ENCODE peak calls at places on chromosome 1, in seven cellular contexts. P, S, I, W, F, D and E are unnamed samples.

GRCh38 chr1:27102707-27103468 is 52.0 kb downstream of the SLC9A1 start:
- DNase-seq in P (no peak), S (peak), I (peak), W (peak), F (peak), D (peak), E (peak)

GRCh38 chr1:183043872-183044859 is 20.9 kb downstream of the LAMC1 start:
- DNase-seq in P (no peak), S (no peak), I (no peak), W (no peak), F (peak), D (no peak), E (no peak)

GRCh38 chr1:155124503-155125463 is 2.9 kb upstream of the EFNA1 start:
- DNase-seq in P (peak), S (no peak), I (no peak), W (peak), F (no peak), D (peak), E (no peak)

GRCh38 chr1:154320882-154321608 is at the start of gene AQP10:
- DNase-seq in P (no peak), S (no peak), I (no peak), W (peak), F (no peak), D (no peak), E (no peak)

GRCh38 chr1:97337250-97338030 is 583.4 kb downstream of the DPYD start:
- DNase-seq in P (no peak), S (no peak), I (no peak), W (no peak), F (no peak), D (no peak), E (no peak)

GRCh38 chr1:247487057-247487456 is 29.2 kb upstream of the OR2B11 start:
- DNase-seq in P (no peak), S (peak), I (no peak), W (peak), F (peak), D (peak), E (no peak)

GRCh38 chr1:59332983-59333382 is 36.1 kb downstream of the FGGY start:
- DNase-seq in P (peak), S (no peak), I (no peak), W (peak), F (peak), D (no peak), E (no peak)

GRCh38 chr1:231104917-231105316 is 56.9 kb upstream of the TRIM67 start:
- DNase-seq in P (no peak), S (no peak), I (no peak), W (no peak), F (no peak), D (no peak), E (no peak)

GRCh38 chr1:215568287-215568692 is 1.2 kb downstream of the KCTD3 start:
- DNase-seq in P (no peak), S (peak), I (no peak), W (peak), F (peak), D (peak), E (no peak)

GRCh38 chr1:117631361-117631760 is 25.5 kb downstream of the TENT5C start:
- DNase-seq in P (no peak), S (no peak), I (no peak), W (no peak), F (no peak), D (no peak), E (no peak)

GRCh38 chr1:11307837-11308236 is 34.8 kb downstream of the UBIAD1 start:
- DNase-seq in P (no peak), S (no peak), I (no peak), W (peak), F (peak), D (no peak), E (no peak)

GRCh38 chr1:42860339-42861013 is 14.1 kb downstream of the ZNF691 start:
- DNase-seq in P (no peak), S (no peak), I (no peak), W (no peak), F (no peak), D (no peak), E (no peak)

GRCh38 chr1:119160851-119161250 is 20.4 kb upstream of the WARS2 start:
- DNase-seq in P (no peak), S (no peak), I (no peak), W (peak), F (peak), D (no peak), E (no peak)

GRCh38 chr1:116448785-116449385 is 75.8 kb downstream of the ATP1A1 start:
- DNase-seq in P (no peak), S (no peak), I (no peak), W (peak), F (no peak), D (no peak), E (no peak)

GRCh38 chr1:56169856-56170255 is 409.5 kb downstream of the PLPP3 start:
- DNase-seq in P (no peak), S (no peak), I (no peak), W (no peak), F (no peak), D (no peak), E (no peak)

GRCh38 chr1:51488372-51489050 is 30.6 kb downstream of the EPS15 start:
- DNase-seq in P (no peak), S (no peak), I (no peak), W (peak), F (no peak), D (no peak), E (no peak)

GRCh38 chr1:54314691-54315455 is 91.3 kb downstream of the SSBP3 start:
- DNase-seq in P (no peak), S (no peak), I (no peak), W (no peak), F (no peak), D (peak), E (no peak)

GRCh38 chr1:243213045-243213787 is 41.9 kb downstream of the CEP170 start:
- DNase-seq in P (no peak), S (no peak), I (no peak), W (peak), F (peak), D (no peak), E (no peak)

GRCh38 chr1:26690576-26691031 is 5.2 kb upstream of the ARID1A start:
- DNase-seq in P (no peak), S (no peak), I (no peak), W (no peak), F (no peak), D (no peak), E (no peak)

GRCh38 chr1:109864063-109864822 is 46.4 kb upstream of the CSF1 start:
- DNase-seq in P (no peak), S (no peak), I (no peak), W (peak), F (peak), D (no peak), E (no peak)

GRCh38 chr1:57489342-57490036 is 65.6 kb upstream of the DAB1 start:
- DNase-seq in P (peak), S (no peak), I (no peak), W (peak), F (peak), D (no peak), E (no peak)

GRCh38 chr1:233337505-233337904 is 10.0 kb downstream of the MAP3K21 start:
- DNase-seq in P (no peak), S (no peak), I (no peak), W (no peak), F (no peak), D (peak), E (no peak)

GRCh38 chr1:28782011-28782410 is 30.0 kb upstream of the OPRD1 start:
- DNase-seq in P (no peak), S (no peak), I (no peak), W (no peak), F (no peak), D (no peak), E (no peak)

GRCh38 chr1:89022167-89022959 is at the start of gene GBP3:
- DNase-seq in P (peak), S (peak), I (no peak), W (peak), F (peak), D (no peak), E (no peak)

GRCh38 chr1:234976880-234977680 is 151.6 kb downstream of the TOMM20 start:
- DNase-seq in P (no peak), S (no peak), I (no peak), W (no peak), F (no peak), D (no peak), E (no peak)

GRCh38 chr1:86775395-86775794 is 71.0 kb downstream of the SH3GLB1 start:
- DNase-seq in P (no peak), S (no peak), I (no peak), W (no peak), F (no peak), D (no peak), E (no peak)

GRCh38 chr1:52907812-52908153 is 13.8 kb downstream of the ECHDC2 start:
- DNase-seq in P (no peak), S (no peak), I (no peak), W (no peak), F (no peak), D (no peak), E (no peak)

GRCh38 chr1:52906135-52906603 is 15.4 kb downstream of the ECHDC2 start:
- DNase-seq in P (no peak), S (no peak), I (no peak), W (no peak), F (no peak), D (no peak), E (no peak)

GRCh38 chr1:52905376-52905698 is 16.2 kb downstream of the ECHDC2 start:
- DNase-seq in P (no peak), S (no peak), I (no peak), W (no peak), F (no peak), D (no peak), E (no peak)

GRCh38 chr1:52907068-52907811 is 14.3 kb downstream of the ECHDC2 start:
- DNase-seq in P (no peak), S (no peak), I (no peak), W (no peak), F (no peak), D (no peak), E (no peak)

DNA sequence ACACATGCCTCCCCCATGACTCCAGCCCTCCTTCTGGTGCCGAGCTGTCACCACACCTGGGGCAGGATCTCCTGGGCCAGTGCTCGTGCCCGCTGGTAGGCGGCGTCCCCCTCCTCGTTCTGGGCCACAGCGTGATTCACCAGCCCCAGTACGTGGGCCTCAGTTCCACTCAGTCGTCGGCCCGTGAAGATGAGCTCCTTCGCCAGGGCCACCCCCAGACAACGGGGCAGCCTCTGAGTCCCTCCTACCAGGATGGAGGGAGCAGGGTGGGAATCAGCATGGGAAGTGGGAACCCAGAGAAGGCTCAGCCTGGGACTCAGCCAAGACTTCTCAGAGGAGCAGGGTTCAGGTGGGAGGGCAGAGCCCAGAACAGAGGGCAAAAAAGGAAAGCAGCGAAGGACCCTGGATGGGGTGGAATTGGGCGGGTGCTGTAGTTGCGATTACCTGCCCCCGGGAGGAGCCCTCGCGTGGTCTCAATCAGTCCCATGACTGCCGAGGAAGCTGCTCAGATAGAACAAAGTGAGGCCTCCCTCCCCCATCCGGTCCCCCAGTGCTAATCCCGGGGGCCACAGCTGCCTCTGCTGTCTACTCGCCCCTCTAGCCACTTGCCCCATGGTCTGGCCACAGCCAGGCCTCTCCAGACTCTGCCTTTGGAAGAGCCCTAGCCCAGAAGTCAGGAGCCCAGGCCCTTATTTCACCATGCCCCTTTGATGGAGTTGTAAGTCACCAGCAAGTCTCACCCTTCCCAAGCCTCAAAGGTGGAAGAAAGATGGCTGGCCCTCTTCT is 16.8 kb downstream of the ECHDC2 start:
- DNase-seq in P (no peak), S (peak), I (no peak), W (peak), F (peak), D (no peak), E (no peak)
- TF ChIP-seq CTCF in P (peak), S (peak), I (no peak), W (peak), F (peak), D (no peak), E (no peak)

GRCh38 chr1:195376190-195376589 is 1232.0 kb downstream of the KCNT2 start:
- DNase-seq in P (no peak), S (no peak), I (no peak), W (no peak), F (peak), D (no peak), E (no peak)
- TF ChIP-seq CTCF in P (no peak), S (no peak), I (no peak), W (no peak), F (peak), D (no peak), E (no peak)

GRCh38 chr1:66364578-66365391 is 169.2 kb upstream of the SGIP1 start:
- DNase-seq in P (no peak), S (no peak), I (no peak), W (no peak), F (peak), D (no peak), E (no peak)

GRCh38 chr1:66356605-66357004 is 177.3 kb upstream of the SGIP1 start:
- DNase-seq in P (no peak), S (no peak), I (no peak), W (no peak), F (no peak), D (no peak), E (no peak)

GRCh38 chr1:66357478-66358197 is 176.3 kb upstream of the SGIP1 start:
- DNase-seq in P (no peak), S (no peak), I (no peak), W (no peak), F (no peak), D (no peak), E (no peak)

GRCh38 chr1:66359815-66360214 is 174.1 kb upstream of the SGIP1 start:
- DNase-seq in P (no peak), S (no peak), I (no peak), W (no peak), F (no peak), D (no peak), E (no peak)

GRCh38 chr1:66360285-66360724 is 173.6 kb upstream of the SGIP1 start:
- DNase-seq in P (no peak), S (no peak), I (no peak), W (no peak), F (no peak), D (no peak), E (no peak)
- TF ChIP-seq CTCF in P (no peak), S (peak), I (no peak), W (peak), F (peak), D (no peak), E (no peak)

GRCh38 chr1:23553206-23553895 is 6.0 kb downstream of the ID3 start:
- DNase-seq in P (no peak), S (no peak), I (no peak), W (no peak), F (no peak), D (no peak), E (no peak)

GRCh38 chr1:23555949-23556640 is 3.2 kb downstream of the ID3 start:
- DNase-seq in P (no peak), S (no peak), I (no peak), W (peak), F (peak), D (peak), E (no peak)

GRCh38 chr1:23553896-23554480 is 5.3 kb downstream of the ID3 start:
- DNase-seq in P (no peak), S (no peak), I (no peak), W (no peak), F (no peak), D (peak), E (no peak)

GRCh38 chr1:23555225-23555801 is 4.0 kb downstream of the ID3 start:
- DNase-seq in P (no peak), S (no peak), I (no peak), W (peak), F (no peak), D (peak), E (no peak)

DNA sequence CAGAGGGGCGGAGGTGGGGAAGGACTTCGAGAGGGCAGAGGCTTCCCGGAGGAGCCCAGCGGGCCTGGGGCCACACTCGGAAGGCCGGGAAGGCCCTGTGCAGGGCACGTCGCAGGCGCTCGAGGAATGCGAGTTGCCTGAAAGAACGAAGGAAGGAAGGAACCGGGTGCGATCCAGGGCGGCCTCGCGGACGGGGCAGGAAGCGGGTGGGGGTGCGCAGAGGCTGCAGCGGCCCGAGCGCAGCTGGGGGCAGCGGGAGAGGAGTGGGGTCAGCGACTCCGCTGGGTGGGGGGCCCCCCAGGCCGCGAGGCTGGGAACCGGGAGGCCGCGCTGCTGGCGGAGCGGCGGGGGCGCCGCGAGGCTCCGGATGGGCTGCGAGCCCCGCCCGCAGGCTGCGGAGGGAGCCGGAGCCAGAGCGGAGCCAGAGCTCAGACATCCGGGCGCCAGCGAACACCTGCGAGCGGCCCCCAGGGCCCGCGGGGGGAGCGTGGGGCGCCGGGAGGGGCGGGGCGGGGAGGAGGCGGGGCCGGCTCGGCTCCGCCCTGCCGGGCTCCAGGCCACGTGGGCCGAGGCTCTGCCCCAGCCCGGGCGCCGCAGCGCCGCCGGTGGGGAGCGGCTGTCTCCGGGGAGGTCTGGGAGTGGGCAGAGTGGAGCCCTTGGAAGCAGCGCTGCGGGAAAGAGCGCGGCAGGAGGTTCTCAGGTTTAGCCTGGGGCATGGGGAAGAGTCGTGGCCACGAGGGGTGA is 4.6 kb downstream of the ID3 start:
- DNase-seq in P (no peak), S (peak), I (peak), W (peak), F (peak), D (peak), E (no peak)
- TF ChIP-seq CTCF in P (peak), S (peak), I (peak), W (no peak), F (peak), D (no peak), E (no peak)

GRCh38 chr1:188128761-188129160 is 1300.0 kb downstream of the PLA2G4A start:
- DNase-seq in P (no peak), S (peak), I (no peak), W (no peak), F (peak), D (no peak), E (no peak)
- TF ChIP-seq CTCF in P (no peak), S (peak), I (no peak), W (no peak), F (peak), D (no peak), E (no peak)

GRCh38 chr1:99682291-99682751 is 36.4 kb downstream of the PALMD start:
- DNase-seq in P (no peak), S (no peak), I (no peak), W (peak), F (peak), D (no peak), E (no peak)

GRCh38 chr1:99680258-99680657 is 34.3 kb downstream of the PALMD start:
- DNase-seq in P (no peak), S (no peak), I (no peak), W (peak), F (no peak), D (no peak), E (no peak)

GRCh38 chr1:99691175-99691574 is 45.3 kb downstream of the PALMD start:
- DNase-seq in P (no peak), S (no peak), I (no peak), W (peak), F (no peak), D (no peak), E (no peak)

GRCh38 chr1:99681583-99681982 is 35.7 kb downstream of the PALMD start:
- DNase-seq in P (no peak), S (no peak), I (no peak), W (peak), F (no peak), D (no peak), E (no peak)

DNA sequence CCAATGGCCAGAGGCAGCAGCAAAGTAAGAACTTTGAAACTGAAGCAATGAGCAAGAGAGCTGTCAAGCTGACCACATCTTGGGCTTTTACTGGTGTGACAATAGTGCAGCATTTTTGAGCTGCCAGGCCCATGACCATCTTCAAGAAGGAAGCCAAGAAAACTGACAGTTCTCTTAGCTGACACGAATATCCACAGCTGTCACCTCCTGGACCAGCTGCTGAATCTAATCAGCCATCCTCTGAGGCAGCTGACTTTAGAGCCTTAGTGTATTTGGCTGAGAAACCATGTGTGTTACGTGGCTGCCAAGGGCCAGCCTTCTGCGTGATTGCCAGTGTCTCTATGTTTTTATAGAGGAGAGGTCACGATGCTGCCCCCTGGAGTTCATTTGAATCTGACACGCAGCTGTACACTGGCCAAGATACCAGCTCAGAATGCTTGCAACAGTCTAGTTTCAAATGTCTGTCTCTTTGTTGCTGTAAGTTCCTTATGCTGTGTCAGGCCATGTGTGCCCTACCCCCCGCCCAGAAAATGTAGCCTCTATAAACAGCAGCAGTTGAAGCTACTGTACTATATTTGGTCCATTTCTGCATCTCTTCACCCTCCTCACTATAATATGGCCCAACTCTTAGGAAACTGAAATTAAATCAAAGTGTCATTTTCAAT is 39.7 kb downstream of the PALMD start:
- DNase-seq in P (peak), S (peak), I (no peak), W (peak), F (peak), D (peak), E (peak)
- TF ChIP-seq CTCF in P (peak), S (peak), I (peak), W (peak), F (peak), D (peak), E (no peak)

GRCh38 chr1:160078392-160079195 is 2.7 kb upstream of the KCNJ9 start:
- DNase-seq in P (no peak), S (peak), I (peak), W (peak), F (peak), D (peak), E (no peak)
- TF ChIP-seq CTCF in P (peak), S (peak), I (peak), W (peak), F (peak), D (peak), E (no peak)

DNA sequence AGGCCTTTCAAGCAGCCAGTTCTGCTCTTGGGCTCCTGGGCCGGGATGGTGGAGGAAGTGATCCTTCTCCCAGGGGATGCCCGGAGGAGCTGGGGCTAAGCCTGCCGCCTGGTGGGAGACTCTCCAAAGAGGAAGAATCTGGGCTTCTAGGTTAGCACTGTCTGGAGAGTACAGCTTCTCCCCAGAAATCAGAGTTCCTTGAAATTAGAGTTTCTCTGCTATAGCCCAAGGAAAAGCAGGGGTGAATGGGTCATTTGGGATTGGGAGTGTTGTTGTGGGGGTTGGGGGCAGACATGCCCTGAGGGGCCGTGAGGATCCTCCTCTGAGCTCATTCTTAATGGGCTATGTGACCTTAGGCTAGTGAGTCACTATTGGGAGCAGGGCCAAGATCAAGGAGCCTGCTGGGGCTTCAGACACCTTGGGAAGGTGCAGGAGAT is 6.5 kb downstream of the LGR6 start:
- DNase-seq in P (peak), S (no peak), I (no peak), W (peak), F (no peak), D (peak), E (no peak)
- TF ChIP-seq CTCF in P (peak), S (no peak), I (no peak), W (peak), F (no peak), D (no peak), E (no peak)